ENCODE peak calls at places on chromosomes 1 and 21, in four cellular contexts. One of them, this sample, is unnamed.

GRCh38 chr1:54791880-54792522 is 9.1 kb downstream of the TTC22 start:
- DNase-seq in HepG2: peak; percentile 65
- DNase-seq in NT2/D1: peak; percentile 72
- DNase-seq in H1: peak; percentile 94
- DNase-seq in this sample: peak; percentile 60

GRCh38 chr1:36797761-36798160 is 236.6 kb downstream of the GRIK3 start:
- DNase-seq in HepG2: no peak
- DNase-seq in NT2/D1: no peak
- DNase-seq in H1: no peak
- DNase-seq in this sample: no peak

GRCh38 chr1:221837886-221838285 is 96.0 kb upstream of the DUSP10 start:
- DNase-seq in HepG2: no peak
- DNase-seq in NT2/D1: no peak
- DNase-seq in H1: no peak
- DNase-seq in this sample: no peak

GRCh38 chr1:109927908-109928307 is 17.3 kb downstream of the CSF1 start:
- DNase-seq in HepG2: no peak
- DNase-seq in NT2/D1: no peak
- DNase-seq in H1: no peak
- DNase-seq in this sample: no peak

GRCh38 chr1:28329395-28330153 is 734 bp downstream of the MED18 start:
- DNase-seq in HepG2: peak; percentile 21
- DNase-seq in NT2/D1: peak; percentile 28
- DNase-seq in H1: peak; percentile 56
- DNase-seq in this sample: no peak

GRCh38 chr1:155993595-155993994 is 15.2 kb upstream of the ARHGEF2 start:
- DNase-seq in HepG2: no peak
- DNase-seq in NT2/D1: no peak
- DNase-seq in H1: no peak
- DNase-seq in this sample: no peak

GRCh38 chr1:230031131-230031530 is 35.9 kb upstream of the GALNT2 start:
- DNase-seq in HepG2: no peak
- DNase-seq in NT2/D1: no peak
- DNase-seq in H1: no peak
- DNase-seq in this sample: no peak

GRCh38 chr1:66350001-66350547 is 183.9 kb upstream of the SGIP1 start:
- DNase-seq in HepG2: no peak
- DNase-seq in NT2/D1: no peak
- DNase-seq in H1: no peak
- DNase-seq in this sample: no peak

GRCh38 chr1:242467556-242468145 is 56.8 kb downstream of the PLD5 start:
- DNase-seq in HepG2: peak; percentile 29
- DNase-seq in NT2/D1: peak; percentile 81
- DNase-seq in H1: peak; percentile 66
- DNase-seq in this sample: peak; percentile 71

GRCh38 chr1:239958063-239958462 is 133.6 kb upstream of the FMN2 start:
- DNase-seq in HepG2: no peak
- DNase-seq in NT2/D1: no peak
- DNase-seq in H1: no peak
- DNase-seq in this sample: no peak

GRCh38 chr1:185110145-185110544 is 46.6 kb downstream of the TRMT1L start:
- DNase-seq in HepG2: no peak
- DNase-seq in NT2/D1: no peak
- DNase-seq in H1: no peak
- DNase-seq in this sample: no peak

GRCh38 chr1:217747156-217747769 is 116.1 kb downstream of the SPATA17 start:
- DNase-seq in HepG2: peak; percentile 13
- DNase-seq in NT2/D1: no peak
- DNase-seq in H1: no peak
- DNase-seq in this sample: peak; percentile 23

GRCh38 chr21:44500111-44500510 is 39.9 kb downstream of the KRTAP10-1 start:
- DNase-seq in HepG2: no peak
- DNase-seq in NT2/D1: no peak
- DNase-seq in H1: no peak
- DNase-seq in this sample: no peak

GRCh38 chr1:228172591-228173527 is 7.3 kb downstream of the IBA57 start:
- DNase-seq in HepG2: no peak
- DNase-seq in NT2/D1: no peak
- DNase-seq in H1: no peak
- DNase-seq in this sample: no peak

GRCh38 chr1:152577168-152577567 is 3.1 kb downstream of the LCE3D start:
- DNase-seq in HepG2: no peak
- DNase-seq in NT2/D1: no peak
- DNase-seq in H1: no peak
- DNase-seq in this sample: no peak

GRCh38 chr21:37294674-37295073 is 27.5 kb upstream of the VPS26C start:
- DNase-seq in HepG2: no peak
- DNase-seq in NT2/D1: no peak
- DNase-seq in H1: no peak
- DNase-seq in this sample: no peak
- TF ChIP-seq SUZ12 in HepG2: no peak
- TF ChIP-seq SUZ12 in NT2/D1: no peak
- TF ChIP-seq SUZ12 in H1: no peak
- TF ChIP-seq SUZ12 in this sample: no peak

GRCh38 chr1:94120591-94120901 is 402 bp downstream of the ABCA4 start:
- DNase-seq in HepG2: no peak
- DNase-seq in NT2/D1: no peak
- DNase-seq in H1: no peak
- DNase-seq in this sample: no peak

GRCh38 chr1:94120983-94121382 is at the start of gene ABCA4:
- DNase-seq in HepG2: no peak
- DNase-seq in NT2/D1: no peak
- DNase-seq in H1: no peak
- DNase-seq in this sample: no peak

GRCh38 chr1:94119306-94119705 is 1.6 kb downstream of the ABCA4 start:
- DNase-seq in HepG2: no peak
- DNase-seq in NT2/D1: no peak
- DNase-seq in H1: no peak
- DNase-seq in this sample: no peak

GRCh38 chr1:94121411-94121821 is 468 bp upstream of the ABCA4 start:
- DNase-seq in HepG2: peak; percentile 70
- DNase-seq in NT2/D1: no peak
- DNase-seq in H1: no peak
- DNase-seq in this sample: no peak

GRCh38 chr1:94119796-94120590 is 955 bp downstream of the ABCA4 start:
- DNase-seq in HepG2: no peak
- DNase-seq in NT2/D1: peak; percentile 39
- DNase-seq in H1: no peak
- DNase-seq in this sample: no peak
- TF ChIP-seq SUZ12 in HepG2: no peak
- TF ChIP-seq SUZ12 in NT2/D1: no peak
- TF ChIP-seq SUZ12 in H1: no peak
- TF ChIP-seq SUZ12 in this sample: no peak

GRCh38 chr1:48619529-48619928 is 147.5 kb upstream of the SPATA6 start:
- DNase-seq in HepG2: no peak
- DNase-seq in NT2/D1: peak; percentile 60
- DNase-seq in H1: peak; percentile 83
- DNase-seq in this sample: peak; percentile 64
- TF ChIP-seq SUZ12 in HepG2: no peak
- TF ChIP-seq SUZ12 in NT2/D1: no peak
- TF ChIP-seq SUZ12 in H1: no peak
- TF ChIP-seq SUZ12 in this sample: no peak

GRCh38 chr21:36388835-36389234 is 3.6 kb downstream of the CHAF1B start:
- DNase-seq in HepG2: no peak
- DNase-seq in NT2/D1: peak; percentile 32
- DNase-seq in H1: no peak
- DNase-seq in this sample: peak; percentile 27
- TF ChIP-seq SUZ12 in HepG2: no peak
- TF ChIP-seq SUZ12 in NT2/D1: no peak
- TF ChIP-seq SUZ12 in H1: no peak
- TF ChIP-seq SUZ12 in this sample: no peak

This sample was measured in HEK293T.